ENCODE peak calls at places on chromosomes 4 and X, in seven cellular contexts. C, K, W, S, I, Q and E are unnamed samples.

GRCh38 chrX:134660627-134661026 is 2.4 kb upstream of the PLAC1 start:
- DNase-seq in W (no peak), I (no peak), C (no peak), S (peak; percentile 50), K (no peak), Q (no peak), E (no peak)

GRCh38 chrX:101429934-101430333 is 21.9 kb downstream of the HNRNPH2 start:
- DNase-seq in W (no peak), C (no peak), I (no peak), Q (no peak), S (no peak), K (no peak), E (no peak)

GRCh38 chr4:20299515-20299914 is 47.8 kb downstream of the SLIT2 start:
- DNase-seq in I (no peak), Q (no peak), K (no peak), S (no peak), C (no peak), W (no peak), E (no peak)

GRCh38 chr4:2867758-2868491 is 24.3 kb downstream of the ADD1 start:
- DNase-seq in K (peak; percentile 35), W (no peak), C (no peak), I (no peak), Q (no peak), S (no peak), E (no peak)

GRCh38 chr4:6009452-6009851 is 8.8 kb downstream of the C4orf50 start:
- DNase-seq in I (no peak), K (no peak), S (no peak), Q (no peak), C (peak; percentile 47), W (no peak), E (no peak)

GRCh38 chr4:90641856-90642599 is 514.8 kb downstream of the CCSER1 start:
- DNase-seq in W (no peak), Q (no peak), K (peak; percentile 15), I (no peak), S (no peak), C (no peak), E (no peak)

GRCh38 chrX:129981752-129982299 is 609 bp upstream of the BCORL1 start:
- DNase-seq in Q (peak; percentile 5), K (no peak), I (no peak), W (no peak), S (no peak), C (no peak), E (no peak)

GRCh38 chrX:10564484-10564883 is 55.9 kb downstream of the MID1 start:
- DNase-seq in Q (no peak), W (no peak), S (no peak), K (no peak), I (no peak), C (no peak), E (no peak)

GRCh38 chr4:63370997-63371396 is 1038.3 kb downstream of the TECRL start:
- DNase-seq in S (no peak), K (no peak), C (no peak), Q (no peak), W (no peak), I (no peak), E (no peak)

GRCh38 chrX:20266810-20267598 is at the start of gene RPS6KA3:
- DNase-seq in C (peak; percentile 97), S (peak; percentile 71), Q (peak; percentile 88), K (peak; percentile 84), W (peak; percentile 71), I (peak; percentile 80), E (peak; percentile 79)

GRCh38 chr4:57095245-57095644 is 14.9 kb downstream of the IGFBP7 start:
- DNase-seq in W (no peak), K (no peak), I (no peak), S (no peak), Q (no peak), C (no peak), E (no peak)